ENCODE peak calls at places on chromosome 7, in four cellular contexts. One of them, this sample, is unnamed.

GRCh38 chr7:93442478-93443224 is 131.9 kb downstream of the CALCR start:
- DNase-seq in fibroblast of lung: peak; percentile 5
- DNase-seq in stomach: peak; percentile 34
- DNase-seq in left ventricle myocardium inferior: no peak
- DNase-seq in this sample: no peak

GRCh38 chr7:147775564-147775963 is 815.0 kb upstream of the C7orf33 start:
- DNase-seq in fibroblast of lung: no peak
- DNase-seq in stomach: no peak
- DNase-seq in left ventricle myocardium inferior: no peak
- DNase-seq in this sample: no peak

GRCh38 chr7:52502281-52502680 is 533.2 kb upstream of the POM121L12 start:
- DNase-seq in fibroblast of lung: no peak
- DNase-seq in stomach: no peak
- DNase-seq in left ventricle myocardium inferior: no peak
- DNase-seq in this sample: no peak

GRCh38 chr7:130927564-130927963 is 193.6 kb upstream of the KLF14 start:
- DNase-seq in fibroblast of lung: no peak
- DNase-seq in stomach: no peak
- DNase-seq in left ventricle myocardium inferior: no peak
- DNase-seq in this sample: no peak

GRCh38 chr7:137258552-137258951 is 85.0 kb downstream of the PTN start:
- DNase-seq in fibroblast of lung: no peak
- DNase-seq in stomach: no peak
- DNase-seq in left ventricle myocardium inferior: no peak
- DNase-seq in this sample: no peak

GRCh38 chr7:47506716-47507354 is 75.1 kb downstream of the TNS3 start:
- DNase-seq in fibroblast of lung: peak; percentile 93
- DNase-seq in stomach: no peak
- DNase-seq in left ventricle myocardium inferior: no peak
- DNase-seq in this sample: no peak

GRCh38 chr7:17679427-17679826 is 260.9 kb downstream of the SNX13 start:
- DNase-seq in fibroblast of lung: peak; percentile 74
- DNase-seq in stomach: no peak
- DNase-seq in left ventricle myocardium inferior: peak; percentile 38
- DNase-seq in this sample: no peak

GRCh38 chr7:74625446-74625845 is 32.1 kb upstream of the GTF2I start:
- DNase-seq in fibroblast of lung: peak; percentile 42
- DNase-seq in stomach: no peak
- DNase-seq in left ventricle myocardium inferior: no peak
- DNase-seq in this sample: no peak

GRCh38 chr7:155291045-155291530 is 6.6 kb upstream of the INSIG1 start:
- DNase-seq in fibroblast of lung: peak; percentile 57
- DNase-seq in stomach: peak; percentile 52
- DNase-seq in left ventricle myocardium inferior: no peak
- DNase-seq in this sample: no peak

GRCh38 chr7:116569737-116570136 is 44.9 kb downstream of the CAV1 start:
- DNase-seq in fibroblast of lung: peak; percentile 93
- DNase-seq in stomach: no peak
- DNase-seq in left ventricle myocardium inferior: no peak
- DNase-seq in this sample: no peak

GRCh38 chr7:149022961-149023360 is 5.3 kb downstream of the PDIA4 start:
- DNase-seq in fibroblast of lung: no peak
- DNase-seq in stomach: no peak
- DNase-seq in left ventricle myocardium inferior: no peak
- DNase-seq in this sample: no peak

GRCh38 chr7:130897515-130898419 is 163.8 kb upstream of the KLF14 start:
- DNase-seq in fibroblast of lung: no peak
- DNase-seq in stomach: no peak
- DNase-seq in left ventricle myocardium inferior: no peak
- DNase-seq in this sample: no peak

GRCh38 chr7:77858278-77858677 is 59.7 kb downstream of the PHTF2 start:
- DNase-seq in fibroblast of lung: no peak
- DNase-seq in stomach: no peak
- DNase-seq in left ventricle myocardium inferior: no peak
- DNase-seq in this sample: no peak

GRCh38 chr7:9349625-9350024 is 916.2 kb downstream of the NXPH1 start:
- DNase-seq in fibroblast of lung: no peak
- DNase-seq in stomach: no peak
- DNase-seq in left ventricle myocardium inferior: no peak
- DNase-seq in this sample: no peak

GRCh38 chr7:66790219-66790618 is 49.7 kb downstream of the RABGEF1 start:
- DNase-seq in fibroblast of lung: no peak
- DNase-seq in stomach: no peak
- DNase-seq in left ventricle myocardium inferior: no peak
- DNase-seq in this sample: no peak

DNA sequence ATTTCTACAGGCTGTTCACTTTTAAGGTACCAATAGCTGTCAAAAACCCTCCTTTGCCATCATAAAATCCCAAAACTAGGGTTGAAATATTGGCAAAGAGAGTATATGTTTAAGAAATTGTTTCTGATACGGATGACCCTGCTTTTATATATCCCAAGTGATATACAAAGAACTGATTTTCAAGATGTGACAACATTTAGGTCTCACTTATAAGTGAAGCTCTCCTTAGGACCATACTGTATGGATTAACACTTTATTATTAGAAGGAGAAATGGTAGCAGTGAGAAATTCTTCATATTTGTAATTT is 11.0 kb upstream of the CRPPA start:
- DNase-seq in fibroblast of lung: no peak
- DNase-seq in stomach: no peak
- DNase-seq in left ventricle myocardium inferior: no peak
- DNase-seq in this sample: no peak
- TF ChIP-seq CTCF in fibroblast of lung: no peak
- TF ChIP-seq CTCF in stomach: no peak
- TF ChIP-seq CTCF in left ventricle myocardium inferior: peak; percentile 3
- TF ChIP-seq CTCF in this sample: no peak

GRCh38 chr7:99036531-99037175 is 107.3 kb downstream of the SMURF1 start:
- DNase-seq in fibroblast of lung: peak; percentile 92
- DNase-seq in stomach: no peak
- DNase-seq in left ventricle myocardium inferior: no peak
- DNase-seq in this sample: no peak
- TF ChIP-seq CTCF in fibroblast of lung: peak; percentile 36
- TF ChIP-seq CTCF in stomach: no peak
- TF ChIP-seq CTCF in left ventricle myocardium inferior: peak; percentile 42
- TF ChIP-seq CTCF in this sample: no peak

GRCh38 chr7:21099432-21099831 is 312.7 kb upstream of the SP8 start:
- DNase-seq in fibroblast of lung: no peak
- DNase-seq in stomach: no peak
- DNase-seq in left ventricle myocardium inferior: no peak
- DNase-seq in this sample: no peak
- TF ChIP-seq CTCF in fibroblast of lung: no peak
- TF ChIP-seq CTCF in stomach: no peak
- TF ChIP-seq CTCF in left ventricle myocardium inferior: no peak
- TF ChIP-seq CTCF in this sample: no peak

GRCh38 chr7:139359366-139360209 is at the start of gene LUC7L2:
- DNase-seq in fibroblast of lung: peak; percentile 97
- DNase-seq in stomach: peak; percentile 100
- DNase-seq in left ventricle myocardium inferior: peak; percentile 100
- DNase-seq in this sample: peak; percentile 99
- TF ChIP-seq CTCF in fibroblast of lung: no peak
- TF ChIP-seq CTCF in stomach: no peak
- TF ChIP-seq CTCF in left ventricle myocardium inferior: no peak
- TF ChIP-seq CTCF in this sample: no peak

DNA sequence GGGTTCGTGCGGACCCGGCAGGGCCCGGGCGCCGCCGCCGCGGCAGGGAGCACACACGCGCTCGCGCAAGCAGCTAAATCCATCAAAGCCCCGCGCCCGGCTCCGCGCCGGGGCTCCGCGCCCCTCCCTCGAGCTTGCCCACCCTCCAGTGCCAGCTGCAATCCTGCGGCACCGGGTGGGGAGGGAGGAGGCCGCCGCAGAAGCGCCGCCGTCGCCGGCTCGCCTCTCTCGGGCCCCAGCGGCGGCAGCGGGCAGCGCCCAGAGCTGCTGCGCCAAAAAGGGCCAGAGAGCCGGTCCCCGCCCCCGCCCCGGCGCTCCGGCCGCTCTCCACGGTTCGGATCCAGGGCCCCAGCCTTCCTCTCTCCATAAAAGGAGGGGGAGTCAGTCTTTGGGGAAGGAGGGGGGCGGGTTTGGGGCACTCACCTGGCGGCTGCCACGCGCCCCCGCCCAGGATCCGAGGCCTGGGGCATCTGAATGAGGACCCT is 370 bp upstream of the PDGFA start:
- DNase-seq in fibroblast of lung: peak; percentile 70
- DNase-seq in stomach: peak; percentile 63
- DNase-seq in left ventricle myocardium inferior: peak; percentile 63
- DNase-seq in this sample: peak; percentile 70
- TF ChIP-seq CTCF in fibroblast of lung: no peak
- TF ChIP-seq CTCF in stomach: no peak
- TF ChIP-seq CTCF in left ventricle myocardium inferior: peak; percentile 48
- TF ChIP-seq CTCF in this sample: no peak

GRCh38 chr7:104923010-104923421 is 91.0 kb upstream of the KMT2E start:
- DNase-seq in fibroblast of lung: peak; percentile 82
- DNase-seq in stomach: peak; percentile 80
- DNase-seq in left ventricle myocardium inferior: peak; percentile 54
- DNase-seq in this sample: no peak
- TF ChIP-seq CTCF in fibroblast of lung: peak; percentile 73
- TF ChIP-seq CTCF in stomach: peak; percentile 85
- TF ChIP-seq CTCF in left ventricle myocardium inferior: peak; percentile 75
- TF ChIP-seq CTCF in this sample: peak; percentile 28

This sample was measured in mesothelial cell of epicardium.